ENCODE peak calls at places on chromosomes 6 and 20, in ten cellular contexts. D, Q, V, P, M, I, T, X, S and F are unnamed samples.

GRCh38 chr6:142518761-142519160 is 217.0 kb downstream of the ADGRG6 start:
- DNase-seq in I (no peak), D (no peak), Q (no peak), X (no peak), T (no peak), P (no peak), M (no peak), V (no peak), S (no peak), F (no peak)

GRCh38 chr20:38271609-38272120 is 11.1 kb upstream of the KIAA1755 start:
- DNase-seq in T (no peak), P (no peak), I (no peak), Q (no peak), X (peak; percentile 75), M (no peak), S (no peak), D (no peak), V (no peak), F (no peak)

GRCh38 chr20:32052792-32053362 is 835 bp downstream of the HCK start:
- DNase-seq in Q (no peak), D (peak; percentile 74), P (peak; percentile 69), T (no peak), S (peak; percentile 66), V (peak; percentile 78), X (no peak), I (no peak), M (no peak), F (no peak)

GRCh38 chr6:2843138-2843740 is 1.6 kb upstream of the SERPINB1 start:
- DNase-seq in M (no peak), I (no peak), S (no peak), T (no peak), V (no peak), Q (no peak), D (no peak), X (no peak), P (peak; percentile 26), F (no peak)

GRCh38 chr6:167683028-167683862 is 143.5 kb upstream of the AFDN start:
- DNase-seq in S (peak; percentile 79), I (no peak), M (peak; percentile 22), X (peak; percentile 83), P (no peak), D (no peak), Q (no peak), V (no peak), T (peak; percentile 38), F (no peak)

GRCh38 chr6:168221000-168221399 is 98.6 kb downstream of the DACT2 start:
- DNase-seq in D (no peak), I (no peak), X (no peak), Q (no peak), M (no peak), P (no peak), V (no peak), T (no peak), S (no peak), F (no peak)

GRCh38 chr6:112309244-112309643 is 37.9 kb upstream of the RFPL4B start:
- DNase-seq in X (no peak), P (no peak), V (no peak), T (no peak), M (no peak), I (no peak), S (no peak), Q (no peak), D (no peak), F (no peak)

GRCh38 chr6:110475255-110475654 is 1.2 kb downstream of the SLC22A16 start:
- DNase-seq in Q (no peak), V (peak; percentile 33), M (peak; percentile 12), X (peak; percentile 10), T (no peak), I (no peak), P (no peak), D (peak; percentile 47), S (no peak), F (no peak)

GRCh38 chr6:143279385-143279784 is 171.1 kb downstream of the ADAT2 start:
- DNase-seq in S (no peak), T (peak; percentile 32), V (no peak), I (no peak), X (peak; percentile 55), P (no peak), D (no peak), M (peak; percentile 15), Q (no peak), F (no peak)

GRCh38 chr6:17907467-17908229 is 79.8 kb downstream of the KIF13A start:
- DNase-seq in T (peak; percentile 92), I (no peak), D (no peak), M (peak; percentile 99), Q (no peak), X (peak; percentile 100), S (peak; percentile 70), P (peak; percentile 82), V (no peak), F (no peak)

GRCh38 chr6:168628732-168629245 is 187.8 kb downstream of the SMOC2 start:
- DNase-seq in S (no peak), P (no peak), I (no peak), Q (no peak), X (no peak), D (no peak), M (no peak), V (no peak), T (no peak), F (no peak)

GRCh38 chr20:38790210-38791053 is 15.1 kb upstream of the PPP1R16B start:
- DNase-seq in Q (peak; percentile 35), T (peak; percentile 79), S (no peak), I (no peak), X (peak; percentile 63), M (peak; percentile 48), V (peak; percentile 38), D (peak; percentile 40), P (no peak), F (no peak)

GRCh38 chr6:101722991-101723579 is 329.6 kb downstream of the GRIK2 start:
- DNase-seq in P (no peak), D (no peak), Q (no peak), S (no peak), V (no peak), M (peak; percentile 97), T (peak; percentile 50), I (no peak), X (peak; percentile 91), F (no peak)